ENCODE peak calls at places on chromosome 10, in nine cellular contexts. G, Z, L, M, W, A, Q, E and I are unnamed samples.

GRCh38 chr10:72665925-72666324 is 26.0 kb upstream of the MCU start:
- DNase-seq in G (no peak), Z (no peak), L (no peak), M (no peak), W (peak; percentile 8), A (no peak), Q (no peak), E (no peak), I (no peak)

GRCh38 chr10:43262043-43262901 is 4.6 kb downstream of the RASGEF1A start:
- DNase-seq in G (no peak), Z (no peak), L (no peak), M (no peak), W (no peak), A (no peak), Q (no peak), E (no peak), I (no peak)

GRCh38 chr10:122455376-122456056 is 1.1 kb downstream of the ARMS2 start:
- DNase-seq in G (no peak), Z (no peak), L (no peak), M (no peak), W (no peak), A (no peak), Q (no peak), E (no peak), I (peak; percentile 73)

GRCh38 chr10:15084502-15084922 is 4.1 kb downstream of the ACBD7 start:
- DNase-seq in G (peak; percentile 63), Z (no peak), L (peak; percentile 98), M (no peak), W (peak; percentile 89), A (no peak), Q (peak; percentile 48), E (no peak), I (peak; percentile 77)

GRCh38 chr10:1739751-1740150 is 2.4 kb upstream of the ADARB2 start:
- DNase-seq in G (no peak), Z (no peak), L (no peak), M (no peak), W (no peak), A (no peak), Q (no peak), E (no peak), I (no peak)

GRCh38 chr10:30371954-30372353 is 22.9 kb upstream of the MTPAP start:
- DNase-seq in G (no peak), Z (no peak), L (no peak), M (no peak), W (no peak), A (no peak), Q (no peak), E (no peak), I (no peak)

GRCh38 chr10:14302035-14302434 is 28.7 kb downstream of the FRMD4A start:
- DNase-seq in G (no peak), Z (no peak), L (no peak), M (no peak), W (no peak), A (no peak), Q (no peak), E (no peak), I (peak; percentile 57)

GRCh38 chr10:32890444-32890843 is 67.6 kb downstream of the ITGB1 start:
- DNase-seq in G (no peak), Z (no peak), L (no peak), M (no peak), W (no peak), A (no peak), Q (no peak), E (no peak), I (no peak)

GRCh38 chr10:102660891-102661613 is 16.8 kb downstream of the TRIM8 start:
- DNase-seq in G (peak; percentile 88), Z (no peak), L (peak; percentile 72), M (peak; percentile 86), W (no peak), A (peak; percentile 51), Q (no peak), E (peak; percentile 88), I (peak; percentile 31)

GRCh38 chr10:70596860-70597809 is 5.4 kb downstream of the PRF1 start:
- DNase-seq in G (no peak), Z (no peak), L (peak; percentile 19), M (no peak), W (no peak), A (no peak), Q (no peak), E (no peak), I (no peak)

GRCh38 chr10:119457966-119458766 is 84.4 kb downstream of the RGS10 start:
- DNase-seq in G (no peak), Z (no peak), L (no peak), M (no peak), W (no peak), A (no peak), Q (no peak), E (no peak), I (peak; percentile 75)

GRCh38 chr10:93760490-93760889 is 2.8 kb downstream of the LGI1 start:
- DNase-seq in G (no peak), Z (no peak), L (no peak), M (no peak), W (no peak), A (no peak), Q (no peak), E (no peak), I (no peak)

GRCh38 chr10:123639131-123639530 is 27.0 kb upstream of the GPR26 start:
- DNase-seq in G (no peak), Z (no peak), L (no peak), M (no peak), W (no peak), A (no peak), Q (no peak), E (no peak), I (no peak)

GRCh38 chr10:44857363-44858016 is 53.6 kb upstream of the TMEM72 start:
- DNase-seq in G (peak; percentile 78), Z (peak; percentile 37), L (peak; percentile 18), M (peak; percentile 75), W (peak; percentile 38), A (peak; percentile 6), Q (peak; percentile 65), E (peak; percentile 80), I (peak; percentile 65)

GRCh38 chr10:6123467-6124042 is 34.7 kb downstream of the RBM17 start:
- DNase-seq in G (no peak), Z (no peak), L (no peak), M (no peak), W (no peak), A (no peak), Q (no peak), E (no peak), I (peak; percentile 31)

GRCh38 chr10:95392250-95392584 is 101.4 kb upstream of the PDLIM1 start:
- DNase-seq in G (no peak), Z (no peak), L (no peak), M (no peak), W (no peak), A (no peak), Q (no peak), E (no peak), I (no peak)

GRCh38 chr10:25573281-25573680 is 360.7 kb upstream of the MYO3A start:
- DNase-seq in G (no peak), Z (no peak), L (no peak), M (no peak), W (no peak), A (no peak), Q (no peak), E (no peak), I (no peak)

GRCh38 chr10:44696496-44696895 is 214.6 kb upstream of the TMEM72 start:
- DNase-seq in G (no peak), Z (no peak), L (no peak), M (no peak), W (no peak), A (no peak), Q (no peak), E (no peak), I (no peak)

GRCh38 chr10:130554701-130555410 is 418.7 kb downstream of the GLRX3 start:
- DNase-seq in G (no peak), Z (no peak), L (no peak), M (no peak), W (no peak), A (no peak), Q (no peak), E (no peak), I (no peak)

GRCh38 chr10:19651549-19651948 is 164.7 kb upstream of the PLXDC2 start:
- DNase-seq in G (no peak), Z (no peak), L (no peak), M (no peak), W (no peak), A (no peak), Q (no peak), E (no peak), I (no peak)

GRCh38 chr10:103045961-103046360 is 127.9 kb downstream of the CNNM2 start:
- DNase-seq in G (no peak), Z (no peak), L (no peak), M (no peak), W (no peak), A (no peak), Q (no peak), E (no peak), I (no peak)

GRCh38 chr10:95601116-95601719 is 40.0 kb upstream of the SORBS1 start:
- DNase-seq in G (peak; percentile 72), Z (peak; percentile 9), L (peak; percentile 84), M (peak; percentile 26), W (peak; percentile 80), A (peak; percentile 59), Q (peak; percentile 51), E (peak; percentile 85), I (peak; percentile 93)

GRCh38 chr10:109978481-109978880 is 29.3 kb upstream of the ADD3 start:
- DNase-seq in G (peak; percentile 79), Z (no peak), L (peak; percentile 29), M (no peak), W (peak; percentile 14), A (peak; percentile 35), Q (no peak), E (no peak), I (peak; percentile 71)

GRCh38 chr10:46299531-46300366 is 13.0 kb downstream of the ANTXRL start:
- DNase-seq in G (no peak), Z (no peak), L (no peak), M (no peak), W (no peak), A (no peak), Q (no peak), E (no peak), I (no peak)

GRCh38 chr10:120607710-120608703 is 151.0 kb downstream of the PLPP4 start:
- DNase-seq in G (no peak), Z (no peak), L (no peak), M (no peak), W (peak; percentile 49), A (no peak), Q (no peak), E (no peak), I (no peak)

GRCh38 chr10:133523631-133524203 is 3.4 kb upstream of the CYP2E1 start:
- DNase-seq in G (no peak), Z (no peak), L (no peak), M (no peak), W (no peak), A (no peak), Q (no peak), E (no peak), I (no peak)

GRCh38 chr10:103849880-103850571 is 5.3 kb downstream of the SH3PXD2A start:
- DNase-seq in G (no peak), Z (no peak), L (no peak), M (no peak), W (peak; percentile 80), A (no peak), Q (no peak), E (peak; percentile 68), I (no peak)

GRCh38 chr10:7998831-7999230 is 55.7 kb upstream of the GATA3 start:
- DNase-seq in G (no peak), Z (no peak), L (no peak), M (no peak), W (no peak), A (no peak), Q (no peak), E (no peak), I (no peak)